ENCODE peak calls at places on chromosomes 1 and 21, in five cellular contexts. One of them, this sample, is unnamed.

GRCh38 chr1:6638226-6638625 is 13.6 kb downstream of the THAP3 start:
- DNase-seq in GM12864: no peak
- DNase-seq in body of pancreas: peak
- DNase-seq in fibroblast of the aortic adventitia: peak
- DNase-seq in WERI-Rb-1: no peak
- DNase-seq in this sample: no peak

GRCh38 chr1:186476306-186477040 is 15.6 kb upstream of the PDC start:
- DNase-seq in GM12864: no peak
- DNase-seq in body of pancreas: no peak
- DNase-seq in fibroblast of the aortic adventitia: peak
- DNase-seq in WERI-Rb-1: no peak
- DNase-seq in this sample: no peak

GRCh38 chr1:87867631-87868030 is 539.0 kb downstream of the LMO4 start:
- DNase-seq in GM12864: no peak
- DNase-seq in body of pancreas: no peak
- DNase-seq in fibroblast of the aortic adventitia: peak
- DNase-seq in WERI-Rb-1: no peak
- DNase-seq in this sample: no peak

GRCh38 chr1:16151200-16151708 is 4.6 kb downstream of the EPHA2 start:
- DNase-seq in GM12864: no peak
- DNase-seq in body of pancreas: no peak
- DNase-seq in fibroblast of the aortic adventitia: no peak
- DNase-seq in WERI-Rb-1: peak
- DNase-seq in this sample: peak

GRCh38 chr1:162062542-162063015 is 6.9 kb upstream of the NOS1AP start:
- DNase-seq in GM12864: no peak
- DNase-seq in body of pancreas: no peak
- DNase-seq in fibroblast of the aortic adventitia: peak
- DNase-seq in WERI-Rb-1: peak
- DNase-seq in this sample: no peak

GRCh38 chr1:113904292-113904673 is 316 bp downstream of the AP4B1 start:
- DNase-seq in GM12864: peak
- DNase-seq in body of pancreas: no peak
- DNase-seq in fibroblast of the aortic adventitia: no peak
- DNase-seq in WERI-Rb-1: no peak
- DNase-seq in this sample: no peak

GRCh38 chr1:169809370-169810095 is 14.8 kb upstream of the METTL18 start:
- DNase-seq in GM12864: no peak
- DNase-seq in body of pancreas: peak
- DNase-seq in fibroblast of the aortic adventitia: peak
- DNase-seq in WERI-Rb-1: no peak
- DNase-seq in this sample: no peak

GRCh38 chr1:91622586-91622985 is 121.9 kb downstream of the CDC7 start:
- DNase-seq in GM12864: no peak
- DNase-seq in body of pancreas: peak
- DNase-seq in fibroblast of the aortic adventitia: peak
- DNase-seq in WERI-Rb-1: no peak
- DNase-seq in this sample: no peak

GRCh38 chr21:42524341-42525227 is 10.9 kb downstream of the SLC37A1 start:
- DNase-seq in GM12864: peak
- DNase-seq in body of pancreas: no peak
- DNase-seq in fibroblast of the aortic adventitia: peak
- DNase-seq in WERI-Rb-1: no peak
- DNase-seq in this sample: no peak

GRCh38 chr1:23639460-23639859 is 52.1 kb upstream of the RPL11 start:
- DNase-seq in GM12864: no peak
- DNase-seq in body of pancreas: no peak
- DNase-seq in fibroblast of the aortic adventitia: no peak
- DNase-seq in WERI-Rb-1: peak
- DNase-seq in this sample: no peak

GRCh38 chr1:56827711-56828110 is 8.5 kb upstream of the FYB2 start:
- DNase-seq in GM12864: no peak
- DNase-seq in body of pancreas: no peak
- DNase-seq in fibroblast of the aortic adventitia: no peak
- DNase-seq in WERI-Rb-1: no peak
- DNase-seq in this sample: no peak

GRCh38 chr1:224733021-224733911 is 117.1 kb downstream of the CNIH3 start:
- DNase-seq in GM12864: no peak
- DNase-seq in body of pancreas: no peak
- DNase-seq in fibroblast of the aortic adventitia: peak
- DNase-seq in WERI-Rb-1: no peak
- DNase-seq in this sample: no peak

GRCh38 chr1:164743991-164744390 is 185.0 kb downstream of the PBX1 start:
- DNase-seq in GM12864: no peak
- DNase-seq in body of pancreas: no peak
- DNase-seq in fibroblast of the aortic adventitia: no peak
- DNase-seq in WERI-Rb-1: no peak
- DNase-seq in this sample: no peak

GRCh38 chr1:65148548-65149390 is 766 bp downstream of the AK4 start:
- DNase-seq in GM12864: no peak
- DNase-seq in body of pancreas: peak
- DNase-seq in fibroblast of the aortic adventitia: peak
- DNase-seq in WERI-Rb-1: peak
- DNase-seq in this sample: no peak

GRCh38 chr1:58548381-58548780 is 1.9 kb upstream of the OMA1 start:
- DNase-seq in GM12864: no peak
- DNase-seq in body of pancreas: no peak
- DNase-seq in fibroblast of the aortic adventitia: no peak
- DNase-seq in WERI-Rb-1: no peak
- DNase-seq in this sample: no peak

GRCh38 chr1:102838016-102838415 is 270.3 kb downstream of the COL11A1 start:
- DNase-seq in GM12864: no peak
- DNase-seq in body of pancreas: no peak
- DNase-seq in fibroblast of the aortic adventitia: no peak
- DNase-seq in WERI-Rb-1: no peak
- DNase-seq in this sample: no peak

GRCh38 chr1:246333855-246334254 is 173.2 kb downstream of the SMYD3 start:
- DNase-seq in GM12864: no peak
- DNase-seq in body of pancreas: no peak
- DNase-seq in fibroblast of the aortic adventitia: no peak
- DNase-seq in WERI-Rb-1: no peak
- DNase-seq in this sample: no peak

GRCh38 chr1:173042806-173043205 is 7.9 kb downstream of the TNFSF18 start:
- DNase-seq in GM12864: no peak
- DNase-seq in body of pancreas: no peak
- DNase-seq in fibroblast of the aortic adventitia: no peak
- DNase-seq in WERI-Rb-1: no peak
- DNase-seq in this sample: no peak

GRCh38 chr1:63843884-63844283 is 70.1 kb downstream of the ROR1 start:
- DNase-seq in GM12864: no peak
- DNase-seq in body of pancreas: no peak
- DNase-seq in fibroblast of the aortic adventitia: no peak
- DNase-seq in WERI-Rb-1: peak
- DNase-seq in this sample: peak
- TF ChIP-seq CTCF in GM12864: no peak
- TF ChIP-seq CTCF in body of pancreas: no peak
- TF ChIP-seq CTCF in fibroblast of the aortic adventitia: no peak
- TF ChIP-seq CTCF in WERI-Rb-1: no peak
- TF ChIP-seq CTCF in this sample: peak

GRCh38 chr1:203807211-203807610 is 11.8 kb downstream of the ZBED6 start:
- DNase-seq in GM12864: no peak
- DNase-seq in body of pancreas: no peak
- DNase-seq in fibroblast of the aortic adventitia: peak
- DNase-seq in WERI-Rb-1: no peak
- DNase-seq in this sample: no peak
- TF ChIP-seq CTCF in GM12864: no peak
- TF ChIP-seq CTCF in body of pancreas: no peak
- TF ChIP-seq CTCF in fibroblast of the aortic adventitia: no peak
- TF ChIP-seq CTCF in WERI-Rb-1: no peak
- TF ChIP-seq CTCF in this sample: no peak

DNA sequence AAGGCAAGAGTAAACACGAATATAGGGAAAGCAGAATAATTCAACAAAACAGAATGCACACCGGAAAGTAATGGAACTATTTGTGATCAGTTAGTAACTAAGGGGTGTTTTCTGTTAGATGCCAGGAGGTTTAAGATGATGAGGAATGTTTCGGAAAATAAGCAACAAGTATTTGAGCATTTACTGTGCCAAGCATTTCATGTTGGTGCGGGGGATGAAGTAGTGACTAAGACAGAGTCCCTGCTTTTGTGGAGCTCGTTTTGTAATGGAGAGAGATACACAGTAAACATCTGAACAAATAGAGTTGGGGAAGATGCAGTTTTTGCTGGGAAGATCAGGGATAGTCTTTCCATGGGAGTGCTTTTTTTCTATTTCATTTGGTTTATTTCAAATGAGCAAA is 78.7 kb downstream of the DYRK1A start:
- DNase-seq in GM12864: no peak
- DNase-seq in body of pancreas: no peak
- DNase-seq in fibroblast of the aortic adventitia: peak
- DNase-seq in WERI-Rb-1: no peak
- DNase-seq in this sample: no peak
- TF ChIP-seq CTCF in GM12864: no peak
- TF ChIP-seq CTCF in body of pancreas: no peak
- TF ChIP-seq CTCF in fibroblast of the aortic adventitia: no peak
- TF ChIP-seq CTCF in WERI-Rb-1: no peak
- TF ChIP-seq CTCF in this sample: no peak

GRCh38 chr1:198465201-198466144 is 75.0 kb downstream of the ATP6V1G3 start:
- DNase-seq in GM12864: peak
- DNase-seq in body of pancreas: no peak
- DNase-seq in fibroblast of the aortic adventitia: peak
- DNase-seq in WERI-Rb-1: no peak
- DNase-seq in this sample: no peak
- TF ChIP-seq CTCF in GM12864: peak
- TF ChIP-seq CTCF in body of pancreas: peak
- TF ChIP-seq CTCF in fibroblast of the aortic adventitia: peak
- TF ChIP-seq CTCF in WERI-Rb-1: peak
- TF ChIP-seq CTCF in this sample: peak

GRCh38 chr1:54254055-54254454 is 54.1 kb downstream of the MRPL37 start:
- DNase-seq in GM12864: no peak
- DNase-seq in body of pancreas: no peak
- DNase-seq in fibroblast of the aortic adventitia: no peak
- DNase-seq in WERI-Rb-1: no peak
- DNase-seq in this sample: no peak

GRCh38 chr1:54252371-54252770 is 52.4 kb downstream of the MRPL37 start:
- DNase-seq in GM12864: no peak
- DNase-seq in body of pancreas: no peak
- DNase-seq in fibroblast of the aortic adventitia: no peak
- DNase-seq in WERI-Rb-1: no peak
- DNase-seq in this sample: no peak

GRCh38 chr1:54250670-54251069 is 50.7 kb downstream of the MRPL37 start:
- DNase-seq in GM12864: no peak
- DNase-seq in body of pancreas: no peak
- DNase-seq in fibroblast of the aortic adventitia: no peak
- DNase-seq in WERI-Rb-1: no peak
- DNase-seq in this sample: no peak

GRCh38 chr1:54255026-54255425 is 55.1 kb downstream of the MRPL37 start:
- DNase-seq in GM12864: no peak
- DNase-seq in body of pancreas: no peak
- DNase-seq in fibroblast of the aortic adventitia: peak
- DNase-seq in WERI-Rb-1: no peak
- DNase-seq in this sample: no peak

DNA sequence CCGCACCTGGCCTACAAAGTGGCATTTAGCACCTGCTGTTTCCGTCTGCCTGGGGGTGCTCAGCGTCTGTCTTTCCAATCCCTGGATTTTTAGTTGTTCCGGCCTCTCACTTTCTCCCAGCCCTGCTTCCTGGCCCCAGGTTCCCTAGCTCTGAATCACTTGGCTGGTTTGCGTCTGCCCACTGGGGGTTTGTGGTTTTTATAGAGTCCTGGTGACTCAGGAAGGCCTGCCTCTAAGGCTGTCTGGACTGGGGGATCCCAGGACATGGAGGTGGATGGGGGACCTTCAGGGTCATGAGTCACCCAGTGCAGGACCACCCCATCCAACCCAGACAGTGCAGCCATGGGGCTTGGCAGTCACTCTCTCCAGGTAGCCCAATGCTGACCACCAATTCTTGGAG is 53.5 kb downstream of the MRPL37 start:
- DNase-seq in GM12864: no peak
- DNase-seq in body of pancreas: no peak
- DNase-seq in fibroblast of the aortic adventitia: peak
- DNase-seq in WERI-Rb-1: no peak
- DNase-seq in this sample: no peak
- TF ChIP-seq CTCF in GM12864: no peak
- TF ChIP-seq CTCF in body of pancreas: no peak
- TF ChIP-seq CTCF in fibroblast of the aortic adventitia: no peak
- TF ChIP-seq CTCF in WERI-Rb-1: no peak
- TF ChIP-seq CTCF in this sample: no peak

DNA sequence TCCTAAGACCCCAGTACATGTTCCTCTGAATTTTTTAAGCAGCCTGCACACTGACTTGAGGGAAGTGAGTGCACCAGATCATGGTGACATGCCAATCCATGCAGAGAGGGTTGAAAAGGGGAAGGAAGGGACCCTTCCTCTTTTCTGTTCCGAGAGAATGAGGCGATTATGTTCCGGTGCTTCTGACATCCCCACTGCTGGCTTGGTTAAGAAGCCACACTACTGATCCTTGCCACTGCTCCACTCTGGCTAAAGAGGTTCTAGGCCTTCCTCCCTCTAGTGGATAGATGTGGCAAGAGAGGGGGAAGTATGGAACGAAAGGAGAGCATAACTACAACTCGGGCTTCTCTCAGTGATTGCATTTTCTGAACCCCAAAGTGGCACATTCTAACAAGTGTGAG is 1.8 kb upstream of the CYB5R1 start:
- DNase-seq in GM12864: peak
- DNase-seq in body of pancreas: peak
- DNase-seq in fibroblast of the aortic adventitia: peak
- DNase-seq in WERI-Rb-1: peak
- DNase-seq in this sample: no peak
- TF ChIP-seq CTCF in GM12864: peak
- TF ChIP-seq CTCF in body of pancreas: peak
- TF ChIP-seq CTCF in fibroblast of the aortic adventitia: peak
- TF ChIP-seq CTCF in WERI-Rb-1: peak
- TF ChIP-seq CTCF in this sample: peak